ENCODE peak calls at places on chromosomes 7 and 10, in seven cellular contexts. I, K, B, R, M, W and N are unnamed samples.

GRCh38 chr10:115059301-115059898 is 33.8 kb upstream of the ATRNL1 start:
- DNase-seq in I (no peak), K (no peak), B (no peak), R (no peak), M (no peak), W (no peak), N (no peak)

GRCh38 chr7:102024005-102024768 is 206.8 kb downstream of the CUX1 start:
- DNase-seq in I (no peak), K (no peak), B (no peak), R (peak; percentile 80), M (peak; percentile 36), W (no peak), N (no peak)

GRCh38 chr7:63925262-63925625 is 73.4 kb upstream of the ZNF722 start:
- DNase-seq in I (no peak), K (no peak), B (no peak), R (peak; percentile 57), M (no peak), W (no peak), N (no peak)

GRCh38 chr7:27109533-27110162 is 7.2 kb upstream of the HOXA2 start:
- DNase-seq in I (no peak), K (no peak), B (no peak), R (no peak), M (no peak), W (no peak), N (no peak)

GRCh38 chr7:77887567-77887966 is 89.0 kb downstream of the PHTF2 start:
- DNase-seq in I (no peak), K (no peak), B (no peak), R (no peak), M (no peak), W (no peak), N (no peak)

GRCh38 chr7:41824284-41824683 is 121.4 kb upstream of the INHBA start:
- DNase-seq in I (no peak), K (no peak), B (no peak), R (no peak), M (no peak), W (no peak), N (no peak)

GRCh38 chr10:759898-760477 is 70.5 kb upstream of the DIP2C start:
- DNase-seq in I (no peak), K (no peak), B (no peak), R (peak; percentile 23), M (no peak), W (no peak), N (no peak)

GRCh38 chr10:21978191-21978862 is 25.2 kb downstream of the DNAJC1 start:
- DNase-seq in I (no peak), K (no peak), B (no peak), R (no peak), M (no peak), W (no peak), N (no peak)

GRCh38 chr10:73838827-73839226 is 27.4 kb upstream of the NDST2 start:
- DNase-seq in I (no peak), K (no peak), B (no peak), R (no peak), M (no peak), W (no peak), N (no peak)

GRCh38 chr7:159012353-159013069 is 132.2 kb downstream of the VIPR2 start:
- DNase-seq in I (no peak), K (peak; percentile 3), B (no peak), R (peak; percentile 89), M (peak; percentile 80), W (no peak), N (no peak)

GRCh38 chr10:10517866-10518265 is 499.8 kb upstream of the CELF2 start:
- DNase-seq in I (no peak), K (no peak), B (no peak), R (no peak), M (no peak), W (no peak), N (no peak)

GRCh38 chr7:135803143-135803542 is 54.5 kb upstream of the FAM180A start:
- DNase-seq in I (no peak), K (peak; percentile 80), B (no peak), R (no peak), M (no peak), W (no peak), N (no peak)